ENCODE peak calls at places on chromosome 4, in seven cellular contexts. R is pancreas, H is keratinocyte, X is HCT116, E is fibroblast of lung, J is WERI-Rb-1, K is lung. N is an unnamed sample. For H3K27me3, the result is how much of the 10 kb centered on the place peaks cover.

GRCh38 chr4:15003891-15004700 is 1.8 kb downstream of the CPEB2 start:
- DNase-seq in H (no peak), E (no peak), X (no peak), R (peak), J (peak), K (peak), N (no peak)

GRCh38 chr4:71732706-71733105 is 51.2 kb downstream of the GC start:
- DNase-seq in R (no peak), E (peak), H (no peak), J (no peak), X (no peak), K (no peak), N (no peak)

GRCh38 chr4:62004881-62005280 is 804.8 kb downstream of the ADGRL3 start:
- DNase-seq in X (no peak), K (no peak), J (no peak), H (no peak), E (no peak), R (no peak), N (no peak)

GRCh38 chr4:186726440-186727148 is 2.9 kb upstream of the FAT1 start:
- DNase-seq in J (no peak), R (peak), E (peak), X (peak), K (peak), H (no peak), N (no peak)

GRCh38 chr4:99002274-99002673 is 6.8 kb downstream of the METAP1 start:
- DNase-seq in K (no peak), R (no peak), E (no peak), X (no peak), H (no peak), J (no peak), N (no peak)

GRCh38 chr4:7434766-7435150 is at the start of gene PSAPL1:
- DNase-seq in J (no peak), R (peak), H (no peak), K (peak), E (peak), X (peak), N (no peak)

GRCh38 chr4:85210353-85210752 is 243.9 kb upstream of the WDFY3 start:
- DNase-seq in J (no peak), R (no peak), H (peak), X (peak), E (no peak), K (no peak), N (no peak)

GRCh38 chr4:156194896-156195295 is 241.2 kb upstream of the CTSO start:
- DNase-seq in J (no peak), X (no peak), H (no peak), R (no peak), K (no peak), E (no peak), N (no peak)

GRCh38 chr4:159358226-159358625 is 255.3 kb downstream of the RAPGEF2 start:
- DNase-seq in R (no peak), X (no peak), H (no peak), E (peak), J (no peak), K (no peak), N (peak)

GRCh38 chr4:74755486-74755885 is 38.8 kb downstream of the BTC start:
- DNase-seq in X (no peak), H (no peak), J (no peak), E (peak), R (no peak), K (peak), N (no peak)

GRCh38 chr4:36269116-36269515 is 12.3 kb upstream of the DTHD1 start:
- DNase-seq in E (no peak), J (no peak), H (no peak), X (no peak), R (no peak), K (no peak), N (no peak)

GRCh38 chr4:138113819-138114415 is 128.2 kb downstream of the SLC7A11 start:
- DNase-seq in E (peak), J (no peak), R (no peak), X (no peak), H (no peak), K (no peak), N (no peak)

GRCh38 chr4:90715242-90715641 is 588.0 kb downstream of the CCSER1 start:
- DNase-seq in J (no peak), X (no peak), K (no peak), H (no peak), E (no peak), R (no peak), N (no peak)

GRCh38 chr4:27187786-27188185 is 327.1 kb downstream of the STIM2 start:
- DNase-seq in E (no peak), R (no peak), X (no peak), K (no peak), J (no peak), H (no peak), N (no peak)

GRCh38 chr4:15751155-15751554 is 27.0 kb upstream of the CD38 start:
- DNase-seq in X (no peak), E (no peak), R (no peak), J (no peak), K (no peak), H (no peak), N (no peak)

GRCh38 chr4:16862688-16863087 is 35.8 kb downstream of the LDB2 start:
- DNase-seq in H (no peak), R (peak), X (no peak), E (peak), K (no peak), J (no peak), N (no peak)

GRCh38 chr4:79247695-79248394 is 78.0 kb downstream of the NAA11 start:
- DNase-seq in H (no peak), K (no peak), R (no peak), J (no peak), E (no peak), X (no peak), N (no peak)

GRCh38 chr4:88758264-88758663 is 60.6 kb upstream of the NAP1L5 start:
- DNase-seq in E (no peak), K (no peak), X (no peak), H (no peak), R (no peak), J (no peak), N (no peak)

GRCh38 chr4:138236035-138236434 is 6.1 kb downstream of the SLC7A11 start:
- DNase-seq in R (no peak), H (no peak), J (no peak), K (no peak), E (peak), X (no peak), N (no peak)

GRCh38 chr4:4541040-4541631 is 712 bp downstream of the STX18 start:
- DNase-seq in H (no peak), E (peak), J (peak), R (peak), K (peak), X (no peak), N (no peak)

GRCh38 chr4:31674313-31674947 is 954.3 kb downstream of the PCDH7 start:
- DNase-seq in X (peak), E (peak), R (peak), J (peak), K (no peak), H (no peak), N (no peak)

GRCh38 chr4:71366776-71367175 is 28.0 kb downstream of the SLC4A4 start:
- DNase-seq in R (no peak), J (peak), X (no peak), K (no peak), H (no peak), E (no peak), N (no peak)

GRCh38 chr4:95415346-95415771 is 133.4 kb downstream of the UNC5C start:
- DNase-seq in J (no peak), E (peak), R (no peak), H (no peak), X (no peak), K (no peak), N (no peak)

GRCh38 chr4:25859429-25860148 is 3.2 kb downstream of the SEL1L3 start:
- DNase-seq in X (no peak), R (no peak), E (no peak), K (no peak), H (no peak), J (no peak), N (no peak)

GRCh38 chr4:56626963-56627362 is 54.1 kb downstream of the HOPX start:
- DNase-seq in J (peak), E (no peak), R (no peak), K (no peak), H (no peak), X (no peak), N (no peak)
- TF ChIP-seq CTCF in J (peak), E (no peak), R (no peak), K (no peak), H (no peak), X (no peak), N (peak)

GRCh38 chr4:111937368-111937767 is 207.9 kb upstream of the FAM241A start:
- DNase-seq in E (peak), R (no peak), J (no peak), K (no peak), H (no peak), X (peak), N (no peak)

GRCh38 chr4:111934294-111934693 is 211.0 kb upstream of the FAM241A start:
- DNase-seq in E (no peak), X (no peak), R (no peak), K (no peak), J (no peak), H (no peak), N (no peak)

GRCh38 chr4:111930658-111931057 is 214.6 kb upstream of the FAM241A start:
- DNase-seq in E (no peak), K (no peak), H (no peak), J (no peak), X (no peak), R (no peak), N (no peak)

DNA sequence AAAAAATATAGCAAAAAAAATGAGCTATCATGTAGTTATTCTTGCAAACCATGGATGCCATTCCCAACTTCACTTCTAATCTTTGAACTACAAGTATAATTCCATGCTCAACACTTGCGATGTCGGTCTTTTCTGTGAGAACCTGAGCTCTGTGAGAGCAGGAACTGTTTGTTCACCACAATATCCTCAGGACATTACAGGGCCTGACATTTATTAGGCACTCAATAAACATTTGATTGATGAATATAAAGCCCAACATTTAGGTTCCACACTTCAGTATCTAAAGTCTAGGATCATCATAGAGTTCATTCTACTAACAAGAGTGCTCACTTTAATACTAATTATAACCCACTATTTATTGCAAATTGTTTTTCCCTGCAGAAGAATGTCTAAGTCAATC is 211.6 kb upstream of the FAM241A start:
- DNase-seq in H (no peak), R (no peak), J (no peak), K (no peak), E (no peak), X (no peak), N (no peak)
- H3K4me3 ChIP-seq in H (no peak), R (no peak), J (no peak), K (no peak), E (no peak), X (no peak), N (no peak)

DNA sequence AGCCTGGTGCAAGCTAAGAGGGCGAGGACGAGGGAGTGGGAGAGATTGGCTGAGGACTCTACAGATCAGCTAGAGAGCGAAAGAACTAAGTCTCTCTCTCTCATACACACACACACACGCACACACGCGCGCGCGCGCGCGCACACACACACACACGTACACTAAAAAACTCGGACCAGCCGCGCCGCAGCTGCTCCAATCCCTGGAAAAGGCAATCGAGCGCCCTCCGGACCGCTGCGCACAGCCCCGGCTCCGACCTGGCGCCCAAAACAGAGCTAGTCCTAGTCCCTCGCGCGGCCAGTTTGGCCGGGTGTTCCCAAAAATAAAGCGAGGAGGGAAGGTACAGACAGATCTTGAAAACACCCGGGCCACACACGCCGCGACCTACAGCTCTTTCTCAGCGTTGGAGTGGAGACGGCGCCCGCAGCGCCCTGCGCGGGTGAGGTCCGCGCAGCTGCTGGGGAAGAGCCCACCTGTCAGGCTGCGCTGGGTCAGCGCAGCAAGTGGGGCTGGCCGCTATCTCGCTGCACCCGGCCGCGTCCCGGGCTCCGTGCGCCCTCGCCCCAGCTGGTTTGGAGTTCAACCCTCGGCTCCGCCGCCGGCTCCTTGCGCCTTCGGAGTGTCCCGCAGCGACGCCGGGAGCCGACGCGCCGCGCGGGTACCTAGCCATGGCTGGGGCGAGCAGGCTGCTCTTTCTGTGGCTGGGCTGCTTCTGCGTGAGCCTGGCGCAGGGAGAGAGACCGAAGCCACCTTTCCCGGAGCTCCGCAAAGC is at the start of gene BMP3:
- DNase-seq in R (no peak), X (no peak), K (peak), E (peak), H (no peak), J (peak), N (no peak)
- H3K27me3 ChIP-seq in R (under half), X (under half), K (under half), E (under half), H (under half), J (under half), N (under half)

DNA sequence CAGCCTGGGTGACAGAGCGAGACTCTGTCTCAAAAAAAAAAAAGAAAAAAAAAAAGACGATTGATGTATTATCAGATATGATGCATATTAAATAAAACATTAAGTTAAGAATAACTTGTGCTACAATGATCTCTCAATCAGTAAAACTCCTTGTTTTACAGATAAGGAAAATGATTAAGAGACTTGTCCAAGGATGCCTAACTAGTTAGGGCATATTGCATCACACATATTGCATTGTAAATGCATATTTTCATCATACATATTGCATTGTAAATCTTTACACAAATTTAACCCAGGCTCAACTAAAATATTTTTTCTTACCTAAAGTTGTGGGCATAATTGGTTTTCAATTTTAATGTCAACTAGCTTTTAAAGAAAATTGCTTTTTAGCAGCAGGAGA is 26.3 kb downstream of the TBCK start:
- DNase-seq in K (no peak), J (no peak), H (no peak), R (no peak), X (no peak), E (peak), N (no peak)
- TF ChIP-seq CTCF in K (no peak), J (no peak), H (no peak), R (no peak), X (no peak), E (no peak), N (no peak)

DNA sequence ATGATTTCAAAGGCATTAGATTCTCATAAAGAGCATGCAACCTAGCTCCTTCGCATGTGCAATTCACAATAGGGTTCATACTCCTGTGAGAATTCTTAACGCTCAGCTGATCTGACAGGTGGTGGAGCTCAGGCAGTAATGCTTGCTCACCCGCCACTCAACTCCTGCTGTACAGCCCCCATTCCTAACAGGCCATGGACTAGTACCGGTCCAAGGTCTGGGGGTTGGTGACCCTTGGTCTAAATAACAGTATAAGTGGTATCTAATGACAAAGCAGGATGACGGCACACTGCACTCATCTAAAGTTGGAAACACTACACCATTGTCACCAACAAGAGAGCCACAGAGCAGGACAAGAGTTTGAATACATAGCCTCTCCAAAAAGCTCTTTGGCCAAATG is 28.5 kb downstream of the ADGRA3 start:
- DNase-seq in X (no peak), K (no peak), J (peak), E (no peak), H (no peak), R (no peak), N (no peak)
- H3K4me3 ChIP-seq in X (no peak), K (no peak), J (no peak), E (no peak), H (no peak), R (no peak), N (no peak)

DNA sequence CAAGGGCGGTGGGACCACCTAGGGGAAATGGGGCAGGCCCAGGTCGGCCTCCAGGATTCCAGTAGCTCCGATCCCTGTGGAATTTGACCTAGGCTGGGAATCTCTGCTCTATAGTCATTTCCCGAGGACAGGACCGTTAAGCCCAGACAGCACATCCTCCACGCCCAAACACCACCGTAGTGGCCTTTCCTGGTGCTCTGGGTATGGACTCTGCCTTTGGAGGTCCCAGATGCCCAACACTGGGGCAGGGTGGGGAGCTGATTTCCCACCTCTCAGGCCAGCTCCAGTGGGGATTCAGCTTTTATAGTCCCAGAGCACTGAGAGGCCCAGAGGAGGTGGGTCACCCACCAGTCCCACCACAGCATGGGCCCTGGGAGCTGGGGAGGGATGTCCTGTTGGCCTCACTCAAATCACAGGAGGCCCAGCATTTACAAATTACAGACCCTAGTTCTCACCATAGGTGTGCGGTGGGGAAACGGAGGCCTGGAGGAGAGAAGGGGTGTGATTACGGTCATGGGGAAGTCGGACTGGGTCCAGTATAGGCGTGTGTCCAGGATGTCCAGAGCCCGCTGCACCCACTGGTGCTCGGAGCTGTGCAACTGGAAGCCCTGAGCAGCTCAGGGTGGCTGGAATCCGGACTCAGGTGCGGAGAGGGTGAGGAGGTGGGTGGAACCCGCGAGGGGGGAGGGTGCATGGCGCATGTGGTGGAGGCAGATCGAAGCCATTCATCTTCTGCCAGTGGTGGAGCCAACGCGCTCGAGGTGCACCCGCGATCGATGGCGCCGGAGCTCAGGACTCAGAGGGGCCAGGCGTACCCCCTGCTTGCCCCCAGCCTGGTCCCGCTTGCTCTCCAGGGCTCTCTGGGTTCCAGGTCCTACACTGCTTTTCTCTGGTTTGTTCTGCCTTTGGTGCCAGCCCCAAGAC is 7.6 kb downstream of the HMX1 start:
- DNase-seq in X (no peak), H (no peak), K (no peak), R (no peak), J (no peak), E (no peak), N (no peak)
- H3K27me3 ChIP-seq in X (under half), H (half or more), K (half or more), R (under half), J (under half), E (half or more), N (half or more)

GRCh38 chr4:41287005-41287404 is 30.3 kb downstream of the UCHL1 start:
- DNase-seq in H (no peak), E (peak), X (no peak), K (no peak), R (no peak), J (no peak), N (no peak)

GRCh38 chr4:41282362-41282761 is 25.6 kb downstream of the UCHL1 start:
- DNase-seq in R (no peak), J (no peak), H (no peak), K (no peak), X (no peak), E (no peak), N (no peak)

GRCh38 chr4:41280010-41280409 is 23.3 kb downstream of the UCHL1 start:
- DNase-seq in X (no peak), E (peak), H (no peak), J (no peak), R (no peak), K (no peak), N (no peak)

GRCh38 chr4:41285202-41285876 is 28.6 kb downstream of the UCHL1 start:
- DNase-seq in E (peak), K (no peak), H (no peak), X (no peak), R (no peak), J (peak), N (no peak)

DNA sequence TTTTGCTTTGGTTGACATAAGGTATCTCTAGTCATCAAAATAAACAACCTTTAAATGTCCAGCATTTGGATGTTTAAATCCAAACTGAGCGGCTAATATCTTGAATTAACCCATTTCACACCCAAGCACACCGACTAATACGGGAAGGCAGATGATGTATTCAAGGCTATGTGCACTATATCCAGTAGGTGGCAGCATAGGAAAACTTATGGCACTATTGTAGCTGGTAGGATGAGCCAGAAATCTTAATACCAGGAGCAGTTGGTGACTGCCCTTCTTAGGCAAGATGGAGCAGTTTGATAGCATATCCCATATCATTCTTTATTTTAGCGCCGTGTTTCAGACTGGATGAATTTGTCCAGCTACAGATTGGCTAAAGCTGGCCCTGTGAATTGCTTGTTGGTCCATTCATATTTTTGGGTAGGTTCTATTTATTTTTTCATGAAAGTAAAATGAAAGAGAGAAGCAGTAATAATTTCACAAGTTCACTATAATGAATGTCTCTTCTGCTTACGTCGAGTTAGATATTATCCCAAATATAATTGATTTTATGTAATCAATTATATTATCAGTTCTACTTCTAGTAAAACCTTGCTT is 24.4 kb downstream of the UCHL1 start:
- DNase-seq in X (peak), E (peak), H (peak), K (peak), J (peak), R (peak), N (no peak)
- TF ChIP-seq CTCF in X (peak), E (peak), H (peak), K (peak), J (peak), R (peak), N (peak)